ENCODE peak calls at places on chromosomes 1 and 21, in four cellular contexts. D, O, L and F are unnamed samples.

GRCh38 chr1:110879758-110880606 is 7.0 kb downstream of the CD53 start:
- DNase-seq in O (no peak), L (no peak), D (no peak), F (peak)

GRCh38 chr1:223712184-223712855 is at the start of gene CAPN2:
- DNase-seq in D (peak), L (peak), O (peak), F (peak)

GRCh38 chr1:46043491-46044017 is 88.9 kb downstream of the PIK3R3 start:
- DNase-seq in O (no peak), L (peak), D (no peak), F (no peak)

GRCh38 chr1:78619029-78619428 is 1.2 kb upstream of the IFI44L start:
- DNase-seq in D (no peak), L (no peak), O (no peak), F (peak)

GRCh38 chr1:26358411-26359384 is 4.8 kb upstream of the CRYBG2 start:
- DNase-seq in D (no peak), L (no peak), O (peak), F (peak)

GRCh38 chr1:163258181-163258580 is 55.5 kb upstream of the RGS5 start:
- DNase-seq in L (no peak), D (peak), O (no peak), F (no peak)

GRCh38 chr21:45618287-45618686 is 25.2 kb upstream of the PCBP3 start:
- DNase-seq in L (no peak), O (no peak), D (peak), F (peak)

GRCh38 chr21:42525676-42526378 is 12.2 kb downstream of the SLC37A1 start:
- DNase-seq in L (no peak), D (no peak), O (no peak), F (no peak)

GRCh38 chr1:177871633-177872562 is 98.0 kb downstream of the SEC16B start:
- DNase-seq in L (no peak), O (no peak), D (no peak), F (no peak)

GRCh38 chr1:41500378-41500777 is 15.9 kb upstream of the EDN2 start:
- DNase-seq in D (no peak), L (no peak), O (peak), F (no peak)

GRCh38 chr21:35231115-35231514 is 182.0 kb upstream of the RUNX1 start:
- DNase-seq in D (no peak), L (no peak), O (no peak), F (peak)

GRCh38 chr21:42769820-42770716 is 109.3 kb downstream of the WDR4 start:
- DNase-seq in L (no peak), D (no peak), O (no peak), F (no peak)

GRCh38 chr1:22268327-22268726 is 125.4 kb upstream of the WNT4 start:
- DNase-seq in D (no peak), L (no peak), O (no peak), F (no peak)

GRCh38 chr1:3834701-3835100 is 22.3 kb downstream of the CEP104 start:
- DNase-seq in L (no peak), D (no peak), O (no peak), F (no peak)

GRCh38 chr1:119740261-119740660 is 28.4 kb downstream of the HMGCS2 start:
- DNase-seq in L (no peak), D (no peak), O (no peak), F (no peak)

GRCh38 chr21:33238146-33238545 is 8.4 kb downstream of the IFNAR2 start:
- DNase-seq in O (no peak), D (no peak), L (no peak), F (peak)

GRCh38 chr1:150207278-150207971 is 28.5 kb downstream of the ANP32E start:
- DNase-seq in D (no peak), O (no peak), L (no peak), F (no peak)

GRCh38 chr21:36966846-36967657 is 583 bp upstream of the HLCS start:
- DNase-seq in O (peak), L (peak), D (peak), F (peak)

GRCh38 chr1:21868941-21869454 is 56.9 kb downstream of the LDLRAD2 start:
- DNase-seq in L (no peak), D (no peak), O (no peak), F (no peak)

GRCh38 chr1:27752372-27752771 is 20.6 kb upstream of the STX12 start:
- DNase-seq in O (no peak), D (no peak), L (no peak), F (no peak)

GRCh38 chr1:25619101-25619890 is 2.7 kb downstream of the MAN1C1 start:
- DNase-seq in D (no peak), O (peak), L (peak), F (peak)

GRCh38 chr1:230242317-230242716 is 175.3 kb downstream of the GALNT2 start:
- DNase-seq in L (no peak), D (peak), O (no peak), F (no peak)

GRCh38 chr1:14352897-14353296 is 245.6 kb upstream of the KAZN start:
- DNase-seq in L (no peak), D (no peak), O (no peak), F (no peak)

GRCh38 chr21:41611966-41612606 is 104.1 kb upstream of the TMPRSS2 start:
- DNase-seq in O (peak), L (peak), D (peak), F (peak)